ENCODE peak calls at places on chromosomes 2 and 18, in five cellular contexts. One of them, this sample, is unnamed.

GRCh38 chr2:134250840-134251461 is 2.9 kb upstream of the MGAT5 start:
- DNase-seq in H1: no peak
- DNase-seq in mesenchymal stem cell: no peak
- DNase-seq in H9: no peak
- DNase-seq in trophoblast cell: no peak
- DNase-seq in this sample: no peak

GRCh38 chr18:60663060-60663989 is 290.8 kb upstream of the MC4R start:
- DNase-seq in H1: no peak
- DNase-seq in mesenchymal stem cell: no peak
- DNase-seq in H9: no peak
- DNase-seq in trophoblast cell: no peak
- DNase-seq in this sample: no peak

GRCh38 chr2:167054881-167055280 is 166.6 kb downstream of the XIRP2 start:
- DNase-seq in H1: no peak
- DNase-seq in mesenchymal stem cell: no peak
- DNase-seq in H9: no peak
- DNase-seq in trophoblast cell: no peak
- DNase-seq in this sample: no peak

GRCh38 chr18:59769105-59769865 is 72.1 kb upstream of the CCBE1 start:
- DNase-seq in H1: no peak
- DNase-seq in mesenchymal stem cell: no peak
- DNase-seq in H9: no peak
- DNase-seq in trophoblast cell: no peak
- DNase-seq in this sample: no peak

GRCh38 chr18:35489913-35490490 is 7.8 kb downstream of the INO80C start:
- DNase-seq in H1: no peak
- DNase-seq in mesenchymal stem cell: no peak
- DNase-seq in H9: no peak
- DNase-seq in trophoblast cell: no peak
- DNase-seq in this sample: no peak

GRCh38 chr2:216735086-216735485 is 39.7 kb upstream of the IGFBP5 start:
- DNase-seq in H1: no peak
- DNase-seq in mesenchymal stem cell: peak; percentile 88
- DNase-seq in H9: no peak
- DNase-seq in trophoblast cell: no peak
- DNase-seq in this sample: no peak

GRCh38 chr18:74290831-74291770 is 662 bp downstream of the CYB5A start:
- DNase-seq in H1: peak; percentile 56
- DNase-seq in mesenchymal stem cell: no peak
- DNase-seq in H9: peak; percentile 81
- DNase-seq in trophoblast cell: peak; percentile 44
- DNase-seq in this sample: no peak

GRCh38 chr18:64276736-64277135 is 127.8 kb upstream of the LINC00305 start:
- DNase-seq in H1: no peak
- DNase-seq in mesenchymal stem cell: no peak
- DNase-seq in H9: no peak
- DNase-seq in trophoblast cell: no peak
- DNase-seq in this sample: no peak

GRCh38 chr2:64263315-64263714 is 119.1 kb upstream of the PELI1 start:
- DNase-seq in H1: no peak
- DNase-seq in mesenchymal stem cell: peak; percentile 82
- DNase-seq in H9: no peak
- DNase-seq in trophoblast cell: peak; percentile 87
- DNase-seq in this sample: no peak

GRCh38 chr2:97868986-97869721 is 126.6 kb downstream of the TMEM131 start:
- DNase-seq in H1: no peak
- DNase-seq in mesenchymal stem cell: peak; percentile 98
- DNase-seq in H9: peak; percentile 46
- DNase-seq in trophoblast cell: peak; percentile 69
- DNase-seq in this sample: peak; percentile 9

GRCh38 chr2:40844353-40845277 is 392.7 kb upstream of the SLC8A1 start:
- DNase-seq in H1: no peak
- DNase-seq in mesenchymal stem cell: peak; percentile 13
- DNase-seq in H9: peak; percentile 49
- DNase-seq in trophoblast cell: peak; percentile 9
- DNase-seq in this sample: no peak

GRCh38 chr2:143716527-143716926 is 587.3 kb downstream of the ARHGAP15 start:
- DNase-seq in H1: no peak
- DNase-seq in mesenchymal stem cell: no peak
- DNase-seq in H9: no peak
- DNase-seq in trophoblast cell: no peak
- DNase-seq in this sample: no peak

GRCh38 chr2:32453242-32454062 is 96.6 kb downstream of the BIRC6 start:
- DNase-seq in H1: no peak
- DNase-seq in mesenchymal stem cell: peak; percentile 15
- DNase-seq in H9: no peak
- DNase-seq in trophoblast cell: no peak
- DNase-seq in this sample: no peak

GRCh38 chr2:70855679-70856078 is 20.1 kb upstream of the CD207 start:
- DNase-seq in H1: no peak
- DNase-seq in mesenchymal stem cell: no peak
- DNase-seq in H9: no peak
- DNase-seq in trophoblast cell: no peak
- DNase-seq in this sample: no peak

GRCh38 chr2:23637011-23637778 is 252.2 kb downstream of the KLHL29 start:
- DNase-seq in H1: no peak
- DNase-seq in mesenchymal stem cell: peak; percentile 64
- DNase-seq in H9: no peak
- DNase-seq in trophoblast cell: no peak
- DNase-seq in this sample: no peak

GRCh38 chr2:55929476-55929875 is 5.9 kb upstream of the EFEMP1 start:
- DNase-seq in H1: no peak
- DNase-seq in mesenchymal stem cell: no peak
- DNase-seq in H9: no peak
- DNase-seq in trophoblast cell: no peak
- DNase-seq in this sample: no peak

GRCh38 chr2:108305901-108306300 is 17.2 kb downstream of the SULT1C2 start:
- DNase-seq in H1: no peak
- DNase-seq in mesenchymal stem cell: no peak
- DNase-seq in H9: no peak
- DNase-seq in trophoblast cell: no peak
- DNase-seq in this sample: no peak

GRCh38 chr18:79068299-79068945 is 772 bp upstream of the ATP9B start:
- DNase-seq in H1: no peak
- DNase-seq in mesenchymal stem cell: peak; percentile 12
- DNase-seq in H9: no peak
- DNase-seq in trophoblast cell: no peak
- DNase-seq in this sample: no peak

GRCh38 chr2:146415291-146415690 is 1429.5 kb upstream of the ACVR2A start:
- DNase-seq in H1: no peak
- DNase-seq in mesenchymal stem cell: no peak
- DNase-seq in H9: no peak
- DNase-seq in trophoblast cell: no peak
- DNase-seq in this sample: no peak

GRCh38 chr2:29108225-29108624 is 7.0 kb upstream of the CLIP4 start:
- DNase-seq in H1: no peak
- DNase-seq in mesenchymal stem cell: peak; percentile 98
- DNase-seq in H9: no peak
- DNase-seq in trophoblast cell: peak; percentile 79
- DNase-seq in this sample: no peak

GRCh38 chr2:217789736-217790181 is 213.0 kb downstream of the TNS1 start:
- DNase-seq in H1: no peak
- DNase-seq in mesenchymal stem cell: no peak
- DNase-seq in H9: no peak
- DNase-seq in trophoblast cell: no peak
- DNase-seq in this sample: no peak

GRCh38 chr2:61419129-61419528 is 51.8 kb downstream of the USP34 start:
- DNase-seq in H1: no peak
- DNase-seq in mesenchymal stem cell: no peak
- DNase-seq in H9: no peak
- DNase-seq in trophoblast cell: no peak
- DNase-seq in this sample: no peak

GRCh38 chr2:43024515-43024962 is 201.9 kb downstream of the ZFP36L2 start:
- DNase-seq in H1: peak; percentile 38
- DNase-seq in mesenchymal stem cell: peak; percentile 65
- DNase-seq in H9: peak; percentile 84
- DNase-seq in trophoblast cell: no peak
- DNase-seq in this sample: peak; percentile 50

GRCh38 chr2:217653240-217653639 is 349.6 kb downstream of the TNS1 start:
- DNase-seq in H1: no peak
- DNase-seq in mesenchymal stem cell: peak; percentile 83
- DNase-seq in H9: no peak
- DNase-seq in trophoblast cell: peak; percentile 15
- DNase-seq in this sample: no peak

GRCh38 chr2:26535663-26536275 is 57.8 kb upstream of the OTOF start:
- DNase-seq in H1: no peak
- DNase-seq in mesenchymal stem cell: no peak
- DNase-seq in H9: no peak
- DNase-seq in trophoblast cell: no peak
- DNase-seq in this sample: no peak

GRCh38 chr2:239768907-239769573 is 256.1 kb downstream of the NDUFA10 start:
- DNase-seq in H1: no peak
- DNase-seq in mesenchymal stem cell: no peak
- DNase-seq in H9: no peak
- DNase-seq in trophoblast cell: no peak
- DNase-seq in this sample: no peak

GRCh38 chr2:128409326-128410034 is 90.8 kb upstream of the HS6ST1 start:
- DNase-seq in H1: no peak
- DNase-seq in mesenchymal stem cell: no peak
- DNase-seq in H9: no peak
- DNase-seq in trophoblast cell: no peak
- DNase-seq in this sample: no peak

GRCh38 chr2:19031642-19032041 is 326.8 kb downstream of the OSR1 start:
- DNase-seq in H1: no peak
- DNase-seq in mesenchymal stem cell: no peak
- DNase-seq in H9: no peak
- DNase-seq in trophoblast cell: no peak
- DNase-seq in this sample: no peak

GRCh38 chr18:56505971-56506370 is 132.4 kb downstream of the TXNL1 start:
- DNase-seq in H1: no peak
- DNase-seq in mesenchymal stem cell: no peak
- DNase-seq in H9: no peak
- DNase-seq in trophoblast cell: no peak
- DNase-seq in this sample: no peak

GRCh38 chr18:34767601-34768027 is 57.5 kb downstream of the DTNA start:
- DNase-seq in H1: no peak
- DNase-seq in mesenchymal stem cell: peak; percentile 91
- DNase-seq in H9: no peak
- DNase-seq in trophoblast cell: peak; percentile 59
- DNase-seq in this sample: no peak

GRCh38 chr2:210991107-210991506 is 434.7 kb downstream of the CPS1 start:
- DNase-seq in H1: no peak
- DNase-seq in mesenchymal stem cell: peak; percentile 12
- DNase-seq in H9: no peak
- DNase-seq in trophoblast cell: no peak
- DNase-seq in this sample: no peak

GRCh38 chr18:13797157-13797611 is 26.8 kb upstream of the MC5R start:
- DNase-seq in H1: no peak
- DNase-seq in mesenchymal stem cell: no peak
- DNase-seq in H9: no peak
- DNase-seq in trophoblast cell: peak; percentile 15
- DNase-seq in this sample: no peak

GRCh38 chr2:16165518-16166326 is 225.4 kb downstream of the MYCN start:
- DNase-seq in H1: no peak
- DNase-seq in mesenchymal stem cell: no peak
- DNase-seq in H9: no peak
- DNase-seq in trophoblast cell: no peak
- DNase-seq in this sample: no peak

GRCh38 chr2:157825885-157826284 is 50.2 kb downstream of the ACVR1 start:
- DNase-seq in H1: no peak
- DNase-seq in mesenchymal stem cell: peak; percentile 66
- DNase-seq in H9: no peak
- DNase-seq in trophoblast cell: peak; percentile 95
- DNase-seq in this sample: no peak

GRCh38 chr2:26008851-26009566 is 24.9 kb upstream of the RAB10 start:
- DNase-seq in H1: no peak
- DNase-seq in mesenchymal stem cell: peak; percentile 72
- DNase-seq in H9: no peak
- DNase-seq in trophoblast cell: peak; percentile 49
- DNase-seq in this sample: no peak

GRCh38 chr2:84939426-84940087 is 31.4 kb upstream of the KCMF1 start:
- DNase-seq in H1: no peak
- DNase-seq in mesenchymal stem cell: no peak
- DNase-seq in H9: no peak
- DNase-seq in trophoblast cell: no peak
- DNase-seq in this sample: no peak

GRCh38 chr2:164439235-164439634 is 182.0 kb downstream of the GRB14 start:
- DNase-seq in H1: no peak
- DNase-seq in mesenchymal stem cell: no peak
- DNase-seq in H9: no peak
- DNase-seq in trophoblast cell: no peak
- DNase-seq in this sample: no peak

DNA sequence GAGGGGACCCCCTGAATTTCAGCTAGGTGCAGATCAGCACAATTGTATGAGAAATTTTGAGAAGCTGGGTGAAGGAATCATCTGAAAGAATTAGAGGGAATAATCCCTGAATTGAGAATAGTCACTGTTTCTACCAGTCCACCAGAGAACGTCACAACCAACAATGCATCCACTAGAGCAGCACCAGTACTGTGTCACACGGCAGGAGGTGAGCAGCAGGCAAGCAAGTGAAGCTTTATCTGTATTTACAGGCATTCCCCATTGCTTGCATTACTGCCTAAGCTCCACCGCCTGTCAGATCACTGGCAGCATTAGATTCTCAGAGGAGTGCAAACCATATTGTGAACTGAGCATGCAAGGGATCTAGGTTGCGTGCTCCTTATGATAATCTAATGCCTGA is 40.7 kb downstream of the GDF7 start:
- DNase-seq in H1: no peak
- DNase-seq in mesenchymal stem cell: no peak
- DNase-seq in H9: no peak
- DNase-seq in trophoblast cell: no peak
- DNase-seq in this sample: no peak
- H2BK12ac ChIP-seq in H1: no peak overlapping the region
- H2BK12ac ChIP-seq in mesenchymal stem cell: no peak overlapping the region
- H2BK12ac ChIP-seq in H9: no peak overlapping the region
- H2BK12ac ChIP-seq in trophoblast cell: no peak overlapping the region
- H2BK12ac ChIP-seq in this sample: no peak overlapping the region

DNA sequence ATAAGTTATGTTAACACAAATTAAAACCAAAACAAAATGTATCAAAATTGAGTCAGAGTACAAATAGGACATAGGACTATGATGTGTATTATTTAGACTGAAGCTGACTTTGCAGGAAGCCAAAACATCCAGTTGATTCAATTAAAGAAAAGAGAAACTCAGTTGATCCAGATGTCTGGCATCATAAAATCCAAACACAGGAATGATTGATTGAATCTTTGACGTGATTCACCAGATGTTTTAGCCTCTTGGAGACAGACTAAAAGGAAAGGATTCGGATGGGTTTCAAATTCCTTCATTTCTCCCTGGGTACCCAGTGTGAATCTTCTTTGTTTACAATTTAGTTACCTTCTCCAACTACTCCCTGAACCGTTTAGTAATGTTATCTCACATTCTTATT is 272.9 kb downstream of the IRS1 start:
- DNase-seq in H1: no peak
- DNase-seq in mesenchymal stem cell: peak; percentile 12
- DNase-seq in H9: no peak
- DNase-seq in trophoblast cell: no peak
- DNase-seq in this sample: no peak
- H4K8ac ChIP-seq in H1: no peak overlapping the region
- H4K8ac ChIP-seq in mesenchymal stem cell: no peak overlapping the region
- H4K8ac ChIP-seq in H9: no peak overlapping the region
- H4K8ac ChIP-seq in trophoblast cell: no peak overlapping the region
- H4K8ac ChIP-seq in this sample: no peak overlapping the region

GRCh38 chr2:122009546-122009945 is 254.1 kb downstream of the TSN start:
- DNase-seq in H1: no peak
- DNase-seq in mesenchymal stem cell: no peak
- DNase-seq in H9: peak; percentile 52
- DNase-seq in trophoblast cell: no peak
- DNase-seq in this sample: no peak
- H2BK12ac ChIP-seq in H1: no peak overlapping the region
- H2BK12ac ChIP-seq in mesenchymal stem cell: no peak overlapping the region
- H2BK12ac ChIP-seq in H9: no peak overlapping the region
- H2BK12ac ChIP-seq in trophoblast cell: no peak overlapping the region
- H2BK12ac ChIP-seq in this sample: no peak overlapping the region

GRCh38 chr2:30412392-30413321 is 34.4 kb upstream of the LCLAT1 start:
- DNase-seq in H1: no peak
- DNase-seq in mesenchymal stem cell: peak; percentile 70
- DNase-seq in H9: no peak
- DNase-seq in trophoblast cell: no peak
- DNase-seq in this sample: no peak
- H4K8ac ChIP-seq in H1: no peak overlapping the region
- H4K8ac ChIP-seq in mesenchymal stem cell: peak overlapping the region; percentile 62
- H4K8ac ChIP-seq in H9: no peak overlapping the region
- H4K8ac ChIP-seq in trophoblast cell: peak overlapping the region; percentile 69
- H4K8ac ChIP-seq in this sample: no peak overlapping the region